ENCODE peak calls at places on chromosomes 2 and 18, in eight cellular contexts. One of them, this sample, is unnamed. For H3K27me3, the result is how much of the 10 kb centered on the place peaks cover.

GRCh38 chr2:95292623-95293260 is 4.4 kb upstream of the KCNIP3 start:
- DNase-seq in stomach: no peak
- DNase-seq in K562: no peak
- DNase-seq in GM12878: no peak
- DNase-seq in GM23338: no peak
- DNase-seq in breast epithelium: peak
- DNase-seq in SK-N-SH: no peak
- DNase-seq in HL-60: no peak
- DNase-seq in this sample: no peak

GRCh38 chr2:28296243-28296642 is 96.4 kb upstream of the FOSL2 start:
- DNase-seq in stomach: no peak
- DNase-seq in K562: no peak
- DNase-seq in GM12878: no peak
- DNase-seq in GM23338: no peak
- DNase-seq in breast epithelium: no peak
- DNase-seq in SK-N-SH: no peak
- DNase-seq in HL-60: no peak
- DNase-seq in this sample: no peak

GRCh38 chr2:160376576-160376975 is 117.0 kb downstream of the RBMS1 start:
- DNase-seq in stomach: no peak
- DNase-seq in K562: no peak
- DNase-seq in GM12878: no peak
- DNase-seq in GM23338: peak
- DNase-seq in breast epithelium: no peak
- DNase-seq in SK-N-SH: no peak
- DNase-seq in HL-60: no peak
- DNase-seq in this sample: no peak

GRCh38 chr2:6554403-6554802 is 311.3 kb downstream of the CMPK2 start:
- DNase-seq in stomach: no peak
- DNase-seq in K562: no peak
- DNase-seq in GM12878: no peak
- DNase-seq in GM23338: no peak
- DNase-seq in breast epithelium: no peak
- DNase-seq in SK-N-SH: no peak
- DNase-seq in HL-60: no peak
- DNase-seq in this sample: no peak

GRCh38 chr2:153890572-153890971 is 18.9 kb downstream of the GALNT13 start:
- DNase-seq in stomach: no peak
- DNase-seq in K562: no peak
- DNase-seq in GM12878: no peak
- DNase-seq in GM23338: peak
- DNase-seq in breast epithelium: no peak
- DNase-seq in SK-N-SH: no peak
- DNase-seq in HL-60: no peak
- DNase-seq in this sample: no peak

GRCh38 chr18:4200399-4200798 is 254.7 kb downstream of the DLGAP1 start:
- DNase-seq in stomach: no peak
- DNase-seq in K562: no peak
- DNase-seq in GM12878: no peak
- DNase-seq in GM23338: no peak
- DNase-seq in breast epithelium: no peak
- DNase-seq in SK-N-SH: no peak
- DNase-seq in HL-60: no peak
- DNase-seq in this sample: no peak

GRCh38 chr2:20225294-20226151 is 593 bp upstream of the SDC1 start:
- DNase-seq in stomach: peak
- DNase-seq in K562: peak
- DNase-seq in GM12878: no peak
- DNase-seq in GM23338: peak
- DNase-seq in breast epithelium: peak
- DNase-seq in SK-N-SH: no peak
- DNase-seq in HL-60: no peak
- DNase-seq in this sample: peak

GRCh38 chr2:98504386-98505109 is 59.9 kb downstream of the INPP4A start:
- DNase-seq in stomach: no peak
- DNase-seq in K562: no peak
- DNase-seq in GM12878: no peak
- DNase-seq in GM23338: no peak
- DNase-seq in breast epithelium: no peak
- DNase-seq in SK-N-SH: no peak
- DNase-seq in HL-60: no peak
- DNase-seq in this sample: peak

GRCh38 chr2:181384923-181385322 is 72.3 kb upstream of the ITGA4 start:
- DNase-seq in stomach: no peak
- DNase-seq in K562: no peak
- DNase-seq in GM12878: no peak
- DNase-seq in GM23338: no peak
- DNase-seq in breast epithelium: no peak
- DNase-seq in SK-N-SH: no peak
- DNase-seq in HL-60: no peak
- DNase-seq in this sample: no peak

GRCh38 chr2:9647884-9648283 is 17.1 kb upstream of the YWHAQ start:
- DNase-seq in stomach: no peak
- DNase-seq in K562: no peak
- DNase-seq in GM12878: no peak
- DNase-seq in GM23338: no peak
- DNase-seq in breast epithelium: no peak
- DNase-seq in SK-N-SH: no peak
- DNase-seq in HL-60: no peak
- DNase-seq in this sample: no peak
- TF ChIP-seq POLR2AphosphoS5 in stomach: no peak
- TF ChIP-seq POLR2AphosphoS5 in K562: no peak
- TF ChIP-seq POLR2AphosphoS5 in GM12878: no peak
- TF ChIP-seq POLR2AphosphoS5 in GM23338: no peak
- TF ChIP-seq POLR2AphosphoS5 in breast epithelium: no peak
- TF ChIP-seq POLR2AphosphoS5 in SK-N-SH: no peak
- TF ChIP-seq POLR2AphosphoS5 in HL-60: no peak
- TF ChIP-seq POLR2AphosphoS5 in this sample: no peak

GRCh38 chr18:10482363-10482984 is 28.0 kb downstream of the APCDD1 start:
- DNase-seq in stomach: no peak
- DNase-seq in K562: no peak
- DNase-seq in GM12878: no peak
- DNase-seq in GM23338: peak
- DNase-seq in breast epithelium: no peak
- DNase-seq in SK-N-SH: no peak
- DNase-seq in HL-60: no peak
- DNase-seq in this sample: no peak
- TF ChIP-seq CTCF in stomach: no peak
- TF ChIP-seq CTCF in K562: no peak
- TF ChIP-seq CTCF in GM12878: no peak
- TF ChIP-seq CTCF in GM23338: peak
- TF ChIP-seq CTCF in breast epithelium: no peak
- TF ChIP-seq CTCF in SK-N-SH: no peak
- TF ChIP-seq CTCF in HL-60: no peak
- TF ChIP-seq CTCF in this sample: no peak

DNA sequence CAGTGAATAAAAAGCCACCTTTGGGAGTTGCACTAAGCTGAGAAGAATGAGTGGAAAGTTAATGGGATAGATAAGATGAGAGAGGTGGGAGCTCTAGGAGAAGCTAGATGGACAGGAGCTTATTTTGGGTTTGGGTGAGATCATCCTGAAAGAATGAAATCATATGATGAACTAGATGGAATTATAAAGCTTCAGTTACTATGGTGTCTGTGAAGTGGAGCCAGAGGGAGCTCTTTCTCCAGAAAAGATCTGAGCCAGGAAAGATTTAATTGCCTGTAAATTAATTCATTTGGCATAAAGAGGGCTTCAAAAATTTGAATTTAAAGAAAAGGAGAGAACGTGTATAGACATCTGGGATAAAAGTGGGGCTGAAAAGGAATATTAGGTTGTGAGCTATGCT is 10.3 kb downstream of the DNAH6 start:
- DNase-seq in stomach: no peak
- DNase-seq in K562: no peak
- DNase-seq in GM12878: no peak
- DNase-seq in GM23338: no peak
- DNase-seq in breast epithelium: no peak
- DNase-seq in SK-N-SH: no peak
- DNase-seq in HL-60: no peak
- DNase-seq in this sample: no peak
- H3K27me3 ChIP-seq in stomach: under half
- H3K27me3 ChIP-seq in K562: under half
- H3K27me3 ChIP-seq in GM12878: under half
- H3K27me3 ChIP-seq in GM23338: under half
- H3K27me3 ChIP-seq in breast epithelium: under half
- H3K27me3 ChIP-seq in SK-N-SH: under half
- H3K27me3 ChIP-seq in HL-60: under half
- H3K27me3 ChIP-seq in this sample: under half

GRCh38 chr2:152650768-152651371 is 66.4 kb downstream of the PRPF40A start:
- DNase-seq in stomach: no peak
- DNase-seq in K562: no peak
- DNase-seq in GM12878: no peak
- DNase-seq in GM23338: no peak
- DNase-seq in breast epithelium: no peak
- DNase-seq in SK-N-SH: no peak
- DNase-seq in HL-60: no peak
- DNase-seq in this sample: no peak
- TF ChIP-seq POLR2AphosphoS5 in stomach: no peak
- TF ChIP-seq POLR2AphosphoS5 in K562: peak
- TF ChIP-seq POLR2AphosphoS5 in GM12878: no peak
- TF ChIP-seq POLR2AphosphoS5 in GM23338: no peak
- TF ChIP-seq POLR2AphosphoS5 in breast epithelium: no peak
- TF ChIP-seq POLR2AphosphoS5 in SK-N-SH: no peak
- TF ChIP-seq POLR2AphosphoS5 in HL-60: peak
- TF ChIP-seq POLR2AphosphoS5 in this sample: no peak

DNA sequence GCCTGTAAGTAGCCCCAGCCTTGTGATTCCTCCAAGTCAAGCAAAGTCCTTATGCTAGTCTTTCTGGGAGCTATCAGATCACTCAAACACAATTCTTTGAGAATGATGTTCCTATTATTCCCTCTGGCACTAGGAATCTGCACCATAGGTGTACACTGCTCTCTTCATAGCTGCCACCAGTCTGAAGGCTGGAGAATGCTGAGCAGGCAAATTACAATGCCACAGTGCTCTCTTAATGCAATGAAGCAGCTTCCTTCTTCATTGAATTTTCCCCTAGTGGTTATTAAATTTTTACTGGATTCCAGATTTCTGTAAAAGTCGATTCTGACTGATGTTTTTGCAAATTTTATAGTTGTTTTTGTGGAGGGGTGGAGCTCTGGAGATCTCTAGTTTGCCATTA is 84.8 kb downstream of the CCDC178 start:
- DNase-seq in stomach: no peak
- DNase-seq in K562: no peak
- DNase-seq in GM12878: no peak
- DNase-seq in GM23338: no peak
- DNase-seq in breast epithelium: no peak
- DNase-seq in SK-N-SH: no peak
- DNase-seq in HL-60: no peak
- DNase-seq in this sample: no peak
- TF ChIP-seq CTCF in stomach: no peak
- TF ChIP-seq CTCF in K562: no peak
- TF ChIP-seq CTCF in GM12878: no peak
- TF ChIP-seq CTCF in GM23338: no peak
- TF ChIP-seq CTCF in breast epithelium: no peak
- TF ChIP-seq CTCF in SK-N-SH: no peak
- TF ChIP-seq CTCF in HL-60: no peak
- TF ChIP-seq CTCF in this sample: no peak

DNA sequence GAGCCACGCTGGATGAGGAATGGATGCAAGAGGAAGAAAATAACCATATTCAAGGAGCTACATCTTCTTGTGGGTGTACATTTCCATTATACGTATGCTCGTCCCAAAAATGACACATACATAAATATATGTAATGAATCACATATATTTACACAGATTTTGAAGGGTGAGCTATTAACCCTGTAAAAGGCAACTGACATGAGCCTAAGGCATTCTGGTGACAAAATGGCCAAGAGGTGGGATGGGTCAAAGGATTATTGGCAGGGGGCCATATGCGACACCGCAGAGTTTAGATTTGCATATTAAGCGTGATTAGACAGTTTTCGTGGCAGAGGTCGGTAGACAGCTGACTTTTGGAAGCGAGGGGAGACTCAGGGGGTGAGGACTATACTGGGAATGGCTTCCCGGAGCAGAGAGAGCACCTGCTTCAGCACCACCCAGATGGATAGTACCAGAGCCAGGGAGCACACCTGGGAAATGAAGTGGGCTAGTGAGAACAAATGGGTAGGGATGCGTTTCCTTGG is 431 bp upstream of the CNRIP1 start:
- DNase-seq in stomach: no peak
- DNase-seq in K562: peak
- DNase-seq in GM12878: no peak
- DNase-seq in GM23338: peak
- DNase-seq in breast epithelium: no peak
- DNase-seq in SK-N-SH: peak
- DNase-seq in HL-60: no peak
- DNase-seq in this sample: no peak
- H3K27me3 ChIP-seq in stomach: under half
- H3K27me3 ChIP-seq in K562: under half
- H3K27me3 ChIP-seq in GM12878: under half
- H3K27me3 ChIP-seq in GM23338: under half
- H3K27me3 ChIP-seq in breast epithelium: under half
- H3K27me3 ChIP-seq in SK-N-SH: under half
- H3K27me3 ChIP-seq in HL-60: under half
- H3K27me3 ChIP-seq in this sample: under half

GRCh38 chr2:84280873-84281272 is 178.2 kb downstream of the SUCLG1 start:
- DNase-seq in stomach: no peak
- DNase-seq in K562: no peak
- DNase-seq in GM12878: no peak
- DNase-seq in GM23338: no peak
- DNase-seq in breast epithelium: no peak
- DNase-seq in SK-N-SH: no peak
- DNase-seq in HL-60: no peak
- DNase-seq in this sample: no peak
- TF ChIP-seq POLR2AphosphoS5 in stomach: no peak
- TF ChIP-seq POLR2AphosphoS5 in K562: no peak
- TF ChIP-seq POLR2AphosphoS5 in GM12878: no peak
- TF ChIP-seq POLR2AphosphoS5 in GM23338: no peak
- TF ChIP-seq POLR2AphosphoS5 in breast epithelium: no peak
- TF ChIP-seq POLR2AphosphoS5 in SK-N-SH: no peak
- TF ChIP-seq POLR2AphosphoS5 in HL-60: no peak
- TF ChIP-seq POLR2AphosphoS5 in this sample: no peak

DNA sequence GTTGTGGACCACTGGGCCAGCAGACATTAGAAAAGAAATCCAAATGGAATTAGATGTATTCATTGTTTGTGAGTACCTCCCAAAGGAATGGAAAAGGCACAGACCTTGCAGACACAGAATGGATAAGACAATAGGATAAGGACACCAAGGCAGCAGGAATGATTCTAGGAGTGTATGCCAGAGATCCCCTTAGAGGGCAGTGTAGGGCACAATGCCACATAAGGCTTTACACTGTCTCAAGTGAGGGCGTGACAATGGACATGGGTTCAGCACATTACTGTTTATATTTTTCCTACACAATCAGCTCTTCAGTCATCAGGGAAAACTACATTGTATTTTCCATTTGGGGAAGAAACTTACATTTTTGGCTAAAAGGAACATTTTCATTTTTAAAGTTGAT is 250.9 kb downstream of the PTH2R start:
- DNase-seq in stomach: no peak
- DNase-seq in K562: no peak
- DNase-seq in GM12878: no peak
- DNase-seq in GM23338: peak
- DNase-seq in breast epithelium: no peak
- DNase-seq in SK-N-SH: peak
- DNase-seq in HL-60: no peak
- DNase-seq in this sample: no peak
- TF ChIP-seq CTCF in stomach: no peak
- TF ChIP-seq CTCF in K562: no peak
- TF ChIP-seq CTCF in GM12878: no peak
- TF ChIP-seq CTCF in GM23338: peak
- TF ChIP-seq CTCF in breast epithelium: no peak
- TF ChIP-seq CTCF in SK-N-SH: no peak
- TF ChIP-seq CTCF in HL-60: no peak
- TF ChIP-seq CTCF in this sample: no peak

GRCh38 chr2:11732587-11732986 is 13.8 kb upstream of the LPIN1 start:
- DNase-seq in stomach: no peak
- DNase-seq in K562: no peak
- DNase-seq in GM12878: no peak
- DNase-seq in GM23338: no peak
- DNase-seq in breast epithelium: no peak
- DNase-seq in SK-N-SH: no peak
- DNase-seq in HL-60: no peak
- DNase-seq in this sample: no peak
- H3K27me3 ChIP-seq in stomach: under half
- H3K27me3 ChIP-seq in K562: under half
- H3K27me3 ChIP-seq in GM12878: under half
- H3K27me3 ChIP-seq in GM23338: under half
- H3K27me3 ChIP-seq in breast epithelium: under half
- H3K27me3 ChIP-seq in SK-N-SH: under half
- H3K27me3 ChIP-seq in HL-60: under half
- H3K27me3 ChIP-seq in this sample: under half

This sample was measured in prostate gland.